ENCODE peak calls at places on chromosomes 16 and 17, in four cellular contexts. D is stimulated activated CD8-positive, alpha-beta memory T cell treated with anti-CD3 and anti-CD28 coated beads, Interleukin-4, amount 100 ng/mL, for 1 hour; W is activated gamma-delta T cell treated with Interleukin-2 at 50 U/mL for 16 hours; X is AG04450. F is an unnamed sample.

GRCh38 chr16:84009282-84009681 is 33.3 kb downstream of the SLC38A8 start:
- DNase-seq in D (no peak), X (no peak), W (no peak), F (no peak)

GRCh38 chr16:57093845-57094564 is 1.6 kb downstream of the CPNE2 start:
- DNase-seq in D (no peak), W (no peak), X (no peak), F (peak; percentile 79)

GRCh38 chr16:66569827-66570405 is 3.7 kb downstream of the CMTM1 start:
- DNase-seq in X (no peak), W (no peak), D (no peak), F (no peak)

GRCh38 chr17:18626152-18626870 is 17.9 kb downstream of the TBC1D28 start:
- DNase-seq in D (no peak), X (no peak), W (no peak), F (no peak)

GRCh38 chr17:9179602-9180001 is 158.3 kb downstream of the NTN1 start:
- DNase-seq in W (no peak), D (no peak), X (no peak), F (no peak)

GRCh38 chr17:28575126-28575795 is 1.4 kb downstream of the ALDOC start:
- DNase-seq in W (no peak), D (no peak), X (no peak), F (no peak)

GRCh38 chr17:44942456-44942855 is 5.1 kb downstream of the KIF18B start:
- DNase-seq in X (no peak), D (no peak), W (no peak), F (no peak)

GRCh38 chr17:75774471-75774987 is 9.5 kb upstream of the GALK1 start:
- DNase-seq in D (no peak), W (no peak), X (no peak), F (no peak)

GRCh38 chr17:14245002-14245401 is 8.3 kb upstream of the CDRT15 start:
- DNase-seq in W (no peak), X (no peak), D (no peak), F (no peak)

GRCh38 chr17:82400830-82401229 is 17.3 kb upstream of the HEXD start:
- DNase-seq in D (peak; percentile 23), X (no peak), W (peak; percentile 39), F (peak; percentile 51)

GRCh38 chr16:53968896-53969295 is 264.9 kb downstream of the FTO start:
- DNase-seq in X (no peak), W (no peak), D (no peak), F (no peak)

GRCh38 chr17:70365098-70365583 is 195.8 kb downstream of the KCNJ2 start:
- DNase-seq in W (no peak), D (no peak), X (peak; percentile 2), F (no peak)

GRCh38 chr16:71555230-71555891 is 21.5 kb downstream of the TAT start:
- DNase-seq in X (no peak), D (no peak), W (no peak), F (no peak)

F was measured in mucosa of descending colon.